ENCODE peak calls at places on chromosomes 6 and 20, in seven cellular contexts. C is NCI-H1436 treated with DMSO at 0.1 percent for 48 hours, P is RWPE2, D is astrocyte, M is GM23338, R is cardiac muscle cell, L is NCI-H1417. F is an unnamed sample.

GRCh38 chr6:170305772-170306323 is 710 bp upstream of the FAM120B start:
- DNase-seq in P (no peak), R (no peak), C (no peak), D (no peak), L (no peak), M (no peak), F (no peak)

GRCh38 chr6:125534430-125535263 is 214.8 kb upstream of the HEY2 start:
- DNase-seq in M (no peak), C (no peak), P (no peak), L (no peak), R (no peak), D (no peak), F (no peak)

GRCh38 chr6:492816-493414 is 101.4 kb downstream of the IRF4 start:
- DNase-seq in C (no peak), M (no peak), R (no peak), L (no peak), P (no peak), D (no peak), F (no peak)

GRCh38 chr6:125550892-125551291 is 198.5 kb upstream of the HEY2 start:
- DNase-seq in D (no peak), L (no peak), P (no peak), C (no peak), R (peak), M (no peak), F (no peak)

GRCh38 chr6:34115396-34116314 is 30.2 kb downstream of the GRM4 start:
- DNase-seq in R (peak), P (no peak), M (peak), C (no peak), L (no peak), D (no peak), F (no peak)

GRCh38 chr6:26141378-26141901 is 54.2 kb downstream of the HFE start:
- DNase-seq in C (no peak), M (no peak), L (peak), D (no peak), R (peak), P (no peak), F (no peak)

GRCh38 chr6:156438519-156438918 is 338.7 kb upstream of the ARID1B start:
- DNase-seq in L (no peak), R (no peak), P (no peak), D (peak), M (no peak), C (no peak), F (no peak)

GRCh38 chr6:113068569-113068968 is 721.4 kb downstream of the RFPL4B start:
- DNase-seq in P (no peak), L (no peak), D (no peak), R (peak), C (no peak), M (no peak), F (no peak)

GRCh38 chr20:45776931-45777330 is 14.8 kb downstream of the WFDC3 start:
- DNase-seq in L (no peak), P (peak), D (no peak), C (no peak), R (no peak), M (no peak), F (no peak)

GRCh38 chr6:26260791-26261484 is 104.1 kb upstream of the BTN3A2 start:
- DNase-seq in D (no peak), C (no peak), P (no peak), R (no peak), L (no peak), M (no peak), F (no peak)

F was measured in NCI-H2081 treated with DMSO at 0.1 percent for 48 hours.